ENCODE peak calls at places on chromosomes 2 and 18, in seven cellular contexts. One of them, this sample, is unnamed.

GRCh38 chr2:29920130-29920577 is 1.2 kb downstream of the ALK start:
- DNase-seq in NCI-H1092 treated with DMSO at 0.1 percent for 48 hours: no peak
- DNase-seq in T-helper 2 cell: peak; percentile 8
- DNase-seq in activated CD8-positive, alpha-beta memory T cell treated with anti-CD3 and anti-CD28 coated beads, Interleukin-2, amount 50 U/mL, for 48 hours: peak; percentile 86
- DNase-seq in activated T-cell treated with anti-CD3 and anti-CD28 coated beads, Interleukin-2, amount 50 U/mL, for 72 hours: peak; percentile 70
- DNase-seq in GM03348: peak; percentile 67
- DNase-seq in hypothalamus: peak; percentile 60
- DNase-seq in this sample: peak; percentile 26

GRCh38 chr18:31511098-31511497 is 13.1 kb downstream of the DSG2 start:
- DNase-seq in NCI-H1092 treated with DMSO at 0.1 percent for 48 hours: no peak
- DNase-seq in hypothalamus: no peak
- DNase-seq in GM03348: no peak
- DNase-seq in activated T-cell treated with anti-CD3 and anti-CD28 coated beads, Interleukin-2, amount 50 U/mL, for 72 hours: no peak
- DNase-seq in activated CD8-positive, alpha-beta memory T cell treated with anti-CD3 and anti-CD28 coated beads, Interleukin-2, amount 50 U/mL, for 48 hours: no peak
- DNase-seq in T-helper 2 cell: no peak
- DNase-seq in this sample: no peak

GRCh38 chr2:162328424-162329157 is 10.1 kb upstream of the IFIH1 start:
- DNase-seq in activated CD8-positive, alpha-beta memory T cell treated with anti-CD3 and anti-CD28 coated beads, Interleukin-2, amount 50 U/mL, for 48 hours: no peak
- DNase-seq in hypothalamus: no peak
- DNase-seq in T-helper 2 cell: no peak
- DNase-seq in GM03348: no peak
- DNase-seq in activated T-cell treated with anti-CD3 and anti-CD28 coated beads, Interleukin-2, amount 50 U/mL, for 72 hours: no peak
- DNase-seq in NCI-H1092 treated with DMSO at 0.1 percent for 48 hours: no peak
- DNase-seq in this sample: no peak

GRCh38 chr2:10514287-10514686 is 66.2 kb upstream of the ODC1 start:
- DNase-seq in activated T-cell treated with anti-CD3 and anti-CD28 coated beads, Interleukin-2, amount 50 U/mL, for 72 hours: no peak
- DNase-seq in NCI-H1092 treated with DMSO at 0.1 percent for 48 hours: no peak
- DNase-seq in hypothalamus: no peak
- DNase-seq in T-helper 2 cell: no peak
- DNase-seq in GM03348: no peak
- DNase-seq in activated CD8-positive, alpha-beta memory T cell treated with anti-CD3 and anti-CD28 coated beads, Interleukin-2, amount 50 U/mL, for 48 hours: peak; percentile 28
- DNase-seq in this sample: no peak

GRCh38 chr2:121199281-121200010 is 85.6 kb downstream of the TFCP2L1 start:
- DNase-seq in GM03348: no peak
- DNase-seq in activated T-cell treated with anti-CD3 and anti-CD28 coated beads, Interleukin-2, amount 50 U/mL, for 72 hours: no peak
- DNase-seq in hypothalamus: no peak
- DNase-seq in T-helper 2 cell: no peak
- DNase-seq in activated CD8-positive, alpha-beta memory T cell treated with anti-CD3 and anti-CD28 coated beads, Interleukin-2, amount 50 U/mL, for 48 hours: no peak
- DNase-seq in NCI-H1092 treated with DMSO at 0.1 percent for 48 hours: no peak
- DNase-seq in this sample: no peak

GRCh38 chr2:84375020-84375419 is 84.1 kb downstream of the SUCLG1 start:
- DNase-seq in activated CD8-positive, alpha-beta memory T cell treated with anti-CD3 and anti-CD28 coated beads, Interleukin-2, amount 50 U/mL, for 48 hours: no peak
- DNase-seq in GM03348: no peak
- DNase-seq in NCI-H1092 treated with DMSO at 0.1 percent for 48 hours: no peak
- DNase-seq in activated T-cell treated with anti-CD3 and anti-CD28 coated beads, Interleukin-2, amount 50 U/mL, for 72 hours: no peak
- DNase-seq in T-helper 2 cell: no peak
- DNase-seq in hypothalamus: no peak
- DNase-seq in this sample: no peak

GRCh38 chr2:3914243-3914642 is 210.9 kb downstream of the DCDC2C start:
- DNase-seq in activated CD8-positive, alpha-beta memory T cell treated with anti-CD3 and anti-CD28 coated beads, Interleukin-2, amount 50 U/mL, for 48 hours: no peak
- DNase-seq in NCI-H1092 treated with DMSO at 0.1 percent for 48 hours: no peak
- DNase-seq in T-helper 2 cell: no peak
- DNase-seq in GM03348: no peak
- DNase-seq in hypothalamus: no peak
- DNase-seq in activated T-cell treated with anti-CD3 and anti-CD28 coated beads, Interleukin-2, amount 50 U/mL, for 72 hours: no peak
- DNase-seq in this sample: no peak

GRCh38 chr2:1238571-1239138 is 174.6 kb upstream of the TPO start:
- DNase-seq in hypothalamus: no peak
- DNase-seq in NCI-H1092 treated with DMSO at 0.1 percent for 48 hours: no peak
- DNase-seq in activated T-cell treated with anti-CD3 and anti-CD28 coated beads, Interleukin-2, amount 50 U/mL, for 72 hours: no peak
- DNase-seq in T-helper 2 cell: no peak
- DNase-seq in GM03348: no peak
- DNase-seq in activated CD8-positive, alpha-beta memory T cell treated with anti-CD3 and anti-CD28 coated beads, Interleukin-2, amount 50 U/mL, for 48 hours: no peak
- DNase-seq in this sample: no peak

GRCh38 chr2:97967216-97967592 is 28.5 kb downstream of the TMEM131 start:
- DNase-seq in hypothalamus: no peak
- DNase-seq in T-helper 2 cell: no peak
- DNase-seq in GM03348: no peak
- DNase-seq in activated CD8-positive, alpha-beta memory T cell treated with anti-CD3 and anti-CD28 coated beads, Interleukin-2, amount 50 U/mL, for 48 hours: no peak
- DNase-seq in NCI-H1092 treated with DMSO at 0.1 percent for 48 hours: no peak
- DNase-seq in activated T-cell treated with anti-CD3 and anti-CD28 coated beads, Interleukin-2, amount 50 U/mL, for 72 hours: no peak
- DNase-seq in this sample: no peak

GRCh38 chr18:73908323-73908722 is 239.3 kb downstream of the FBXO15 start:
- DNase-seq in T-helper 2 cell: no peak
- DNase-seq in activated CD8-positive, alpha-beta memory T cell treated with anti-CD3 and anti-CD28 coated beads, Interleukin-2, amount 50 U/mL, for 48 hours: no peak
- DNase-seq in activated T-cell treated with anti-CD3 and anti-CD28 coated beads, Interleukin-2, amount 50 U/mL, for 72 hours: no peak
- DNase-seq in hypothalamus: no peak
- DNase-seq in GM03348: peak; percentile 61
- DNase-seq in NCI-H1092 treated with DMSO at 0.1 percent for 48 hours: no peak
- DNase-seq in this sample: no peak

GRCh38 chr2:64770781-64771334 is 117.1 kb upstream of the SERTAD2 start:
- DNase-seq in GM03348: peak; percentile 87
- DNase-seq in activated T-cell treated with anti-CD3 and anti-CD28 coated beads, Interleukin-2, amount 50 U/mL, for 72 hours: no peak
- DNase-seq in hypothalamus: no peak
- DNase-seq in NCI-H1092 treated with DMSO at 0.1 percent for 48 hours: no peak
- DNase-seq in T-helper 2 cell: no peak
- DNase-seq in activated CD8-positive, alpha-beta memory T cell treated with anti-CD3 and anti-CD28 coated beads, Interleukin-2, amount 50 U/mL, for 48 hours: no peak
- DNase-seq in this sample: no peak

GRCh38 chr2:177842243-177842642 is 230.3 kb downstream of the PDE11A start:
- DNase-seq in NCI-H1092 treated with DMSO at 0.1 percent for 48 hours: no peak
- DNase-seq in GM03348: no peak
- DNase-seq in activated T-cell treated with anti-CD3 and anti-CD28 coated beads, Interleukin-2, amount 50 U/mL, for 72 hours: no peak
- DNase-seq in T-helper 2 cell: no peak
- DNase-seq in hypothalamus: no peak
- DNase-seq in activated CD8-positive, alpha-beta memory T cell treated with anti-CD3 and anti-CD28 coated beads, Interleukin-2, amount 50 U/mL, for 48 hours: no peak
- DNase-seq in this sample: no peak

GRCh38 chr2:150376627-150377335 is 110.7 kb downstream of the RND3 start:
- DNase-seq in activated T-cell treated with anti-CD3 and anti-CD28 coated beads, Interleukin-2, amount 50 U/mL, for 72 hours: no peak
- DNase-seq in activated CD8-positive, alpha-beta memory T cell treated with anti-CD3 and anti-CD28 coated beads, Interleukin-2, amount 50 U/mL, for 48 hours: no peak
- DNase-seq in GM03348: no peak
- DNase-seq in NCI-H1092 treated with DMSO at 0.1 percent for 48 hours: no peak
- DNase-seq in T-helper 2 cell: no peak
- DNase-seq in hypothalamus: no peak
- DNase-seq in this sample: no peak

GRCh38 chr18:58838165-58838860 is 26.4 kb upstream of the ZNF532 start:
- DNase-seq in GM03348: no peak
- DNase-seq in NCI-H1092 treated with DMSO at 0.1 percent for 48 hours: no peak
- DNase-seq in activated CD8-positive, alpha-beta memory T cell treated with anti-CD3 and anti-CD28 coated beads, Interleukin-2, amount 50 U/mL, for 48 hours: no peak
- DNase-seq in activated T-cell treated with anti-CD3 and anti-CD28 coated beads, Interleukin-2, amount 50 U/mL, for 72 hours: no peak
- DNase-seq in hypothalamus: no peak
- DNase-seq in T-helper 2 cell: no peak
- DNase-seq in this sample: no peak

GRCh38 chr2:205640713-205641112 is 41.6 kb upstream of the NRP2 start:
- DNase-seq in hypothalamus: no peak
- DNase-seq in activated CD8-positive, alpha-beta memory T cell treated with anti-CD3 and anti-CD28 coated beads, Interleukin-2, amount 50 U/mL, for 48 hours: no peak
- DNase-seq in activated T-cell treated with anti-CD3 and anti-CD28 coated beads, Interleukin-2, amount 50 U/mL, for 72 hours: no peak
- DNase-seq in T-helper 2 cell: no peak
- DNase-seq in NCI-H1092 treated with DMSO at 0.1 percent for 48 hours: no peak
- DNase-seq in GM03348: no peak
- DNase-seq in this sample: no peak

GRCh38 chr18:32379891-32380290 is 90.8 kb downstream of the GAREM1 start:
- DNase-seq in hypothalamus: no peak
- DNase-seq in activated CD8-positive, alpha-beta memory T cell treated with anti-CD3 and anti-CD28 coated beads, Interleukin-2, amount 50 U/mL, for 48 hours: no peak
- DNase-seq in GM03348: no peak
- DNase-seq in NCI-H1092 treated with DMSO at 0.1 percent for 48 hours: no peak
- DNase-seq in activated T-cell treated with anti-CD3 and anti-CD28 coated beads, Interleukin-2, amount 50 U/mL, for 72 hours: no peak
- DNase-seq in T-helper 2 cell: no peak
- DNase-seq in this sample: no peak

GRCh38 chr2:190637903-190638618 is 10.8 kb upstream of the NAB1 start:
- DNase-seq in GM03348: no peak
- DNase-seq in hypothalamus: peak; percentile 67
- DNase-seq in activated T-cell treated with anti-CD3 and anti-CD28 coated beads, Interleukin-2, amount 50 U/mL, for 72 hours: no peak
- DNase-seq in T-helper 2 cell: no peak
- DNase-seq in NCI-H1092 treated with DMSO at 0.1 percent for 48 hours: peak; percentile 11
- DNase-seq in activated CD8-positive, alpha-beta memory T cell treated with anti-CD3 and anti-CD28 coated beads, Interleukin-2, amount 50 U/mL, for 48 hours: no peak
- DNase-seq in this sample: peak; percentile 14

GRCh38 chr2:67065046-67065445 is 332.1 kb upstream of the ETAA1 start:
- DNase-seq in activated T-cell treated with anti-CD3 and anti-CD28 coated beads, Interleukin-2, amount 50 U/mL, for 72 hours: no peak
- DNase-seq in hypothalamus: no peak
- DNase-seq in GM03348: no peak
- DNase-seq in T-helper 2 cell: no peak
- DNase-seq in activated CD8-positive, alpha-beta memory T cell treated with anti-CD3 and anti-CD28 coated beads, Interleukin-2, amount 50 U/mL, for 48 hours: no peak
- DNase-seq in NCI-H1092 treated with DMSO at 0.1 percent for 48 hours: no peak
- DNase-seq in this sample: no peak

GRCh38 chr2:119826370-119826961 is 66.7 kb downstream of the PTPN4 start:
- DNase-seq in activated T-cell treated with anti-CD3 and anti-CD28 coated beads, Interleukin-2, amount 50 U/mL, for 72 hours: peak; percentile 30
- DNase-seq in activated CD8-positive, alpha-beta memory T cell treated with anti-CD3 and anti-CD28 coated beads, Interleukin-2, amount 50 U/mL, for 48 hours: no peak
- DNase-seq in NCI-H1092 treated with DMSO at 0.1 percent for 48 hours: peak; percentile 1
- DNase-seq in T-helper 2 cell: no peak
- DNase-seq in GM03348: peak; percentile 14
- DNase-seq in hypothalamus: peak; percentile 6
- DNase-seq in this sample: no peak

GRCh38 chr2:98148968-98149697 is 62.2 kb downstream of the VWA3B start:
- DNase-seq in NCI-H1092 treated with DMSO at 0.1 percent for 48 hours: peak; percentile 46
- DNase-seq in T-helper 2 cell: no peak
- DNase-seq in activated CD8-positive, alpha-beta memory T cell treated with anti-CD3 and anti-CD28 coated beads, Interleukin-2, amount 50 U/mL, for 48 hours: no peak
- DNase-seq in activated T-cell treated with anti-CD3 and anti-CD28 coated beads, Interleukin-2, amount 50 U/mL, for 72 hours: peak; percentile 6
- DNase-seq in GM03348: peak; percentile 67
- DNase-seq in hypothalamus: peak; percentile 29
- DNase-seq in this sample: no peak

GRCh38 chr2:45748239-45748638 is 96.8 kb downstream of the PRKCE start:
- DNase-seq in hypothalamus: no peak
- DNase-seq in activated CD8-positive, alpha-beta memory T cell treated with anti-CD3 and anti-CD28 coated beads, Interleukin-2, amount 50 U/mL, for 48 hours: no peak
- DNase-seq in T-helper 2 cell: no peak
- DNase-seq in GM03348: peak; percentile 86
- DNase-seq in activated T-cell treated with anti-CD3 and anti-CD28 coated beads, Interleukin-2, amount 50 U/mL, for 72 hours: no peak
- DNase-seq in NCI-H1092 treated with DMSO at 0.1 percent for 48 hours: no peak
- DNase-seq in this sample: no peak

GRCh38 chr2:191112448-191112901 is 38.3 kb downstream of the STAT4 start:
- DNase-seq in activated T-cell treated with anti-CD3 and anti-CD28 coated beads, Interleukin-2, amount 50 U/mL, for 72 hours: no peak
- DNase-seq in T-helper 2 cell: no peak
- DNase-seq in hypothalamus: no peak
- DNase-seq in NCI-H1092 treated with DMSO at 0.1 percent for 48 hours: no peak
- DNase-seq in GM03348: no peak
- DNase-seq in activated CD8-positive, alpha-beta memory T cell treated with anti-CD3 and anti-CD28 coated beads, Interleukin-2, amount 50 U/mL, for 48 hours: no peak
- DNase-seq in this sample: no peak

GRCh38 chr2:200787351-200788128 is 24.2 kb upstream of the BZW1 start:
- DNase-seq in hypothalamus: no peak
- DNase-seq in activated CD8-positive, alpha-beta memory T cell treated with anti-CD3 and anti-CD28 coated beads, Interleukin-2, amount 50 U/mL, for 48 hours: no peak
- DNase-seq in activated T-cell treated with anti-CD3 and anti-CD28 coated beads, Interleukin-2, amount 50 U/mL, for 72 hours: no peak
- DNase-seq in GM03348: peak; percentile 59
- DNase-seq in T-helper 2 cell: no peak
- DNase-seq in NCI-H1092 treated with DMSO at 0.1 percent for 48 hours: no peak
- DNase-seq in this sample: no peak

GRCh38 chr2:119282139-119282965 is 58.7 kb downstream of the STEAP3 start:
- DNase-seq in GM03348: no peak
- DNase-seq in activated CD8-positive, alpha-beta memory T cell treated with anti-CD3 and anti-CD28 coated beads, Interleukin-2, amount 50 U/mL, for 48 hours: no peak
- DNase-seq in T-helper 2 cell: no peak
- DNase-seq in NCI-H1092 treated with DMSO at 0.1 percent for 48 hours: no peak
- DNase-seq in hypothalamus: no peak
- DNase-seq in activated T-cell treated with anti-CD3 and anti-CD28 coated beads, Interleukin-2, amount 50 U/mL, for 72 hours: no peak
- DNase-seq in this sample: no peak

GRCh38 chr2:94873362-94874276 is 2.4 kb downstream of the TEKT4 start:
- DNase-seq in GM03348: no peak
- DNase-seq in activated T-cell treated with anti-CD3 and anti-CD28 coated beads, Interleukin-2, amount 50 U/mL, for 72 hours: no peak
- DNase-seq in activated CD8-positive, alpha-beta memory T cell treated with anti-CD3 and anti-CD28 coated beads, Interleukin-2, amount 50 U/mL, for 48 hours: peak; percentile 48
- DNase-seq in hypothalamus: no peak
- DNase-seq in T-helper 2 cell: no peak
- DNase-seq in NCI-H1092 treated with DMSO at 0.1 percent for 48 hours: no peak
- DNase-seq in this sample: no peak

GRCh38 chr2:103526757-103527156 is 764.9 kb downstream of the TMEM182 start:
- DNase-seq in hypothalamus: no peak
- DNase-seq in activated T-cell treated with anti-CD3 and anti-CD28 coated beads, Interleukin-2, amount 50 U/mL, for 72 hours: no peak
- DNase-seq in activated CD8-positive, alpha-beta memory T cell treated with anti-CD3 and anti-CD28 coated beads, Interleukin-2, amount 50 U/mL, for 48 hours: no peak
- DNase-seq in GM03348: no peak
- DNase-seq in NCI-H1092 treated with DMSO at 0.1 percent for 48 hours: no peak
- DNase-seq in T-helper 2 cell: no peak
- DNase-seq in this sample: no peak

GRCh38 chr2:14514001-14514400 is 118.5 kb upstream of the LRATD1 start:
- DNase-seq in hypothalamus: no peak
- DNase-seq in activated CD8-positive, alpha-beta memory T cell treated with anti-CD3 and anti-CD28 coated beads, Interleukin-2, amount 50 U/mL, for 48 hours: no peak
- DNase-seq in GM03348: peak; percentile 25
- DNase-seq in T-helper 2 cell: no peak
- DNase-seq in NCI-H1092 treated with DMSO at 0.1 percent for 48 hours: no peak
- DNase-seq in activated T-cell treated with anti-CD3 and anti-CD28 coated beads, Interleukin-2, amount 50 U/mL, for 72 hours: no peak
- DNase-seq in this sample: no peak

GRCh38 chr2:10266133-10266620 is 36.5 kb upstream of the HPCAL1 start:
- DNase-seq in NCI-H1092 treated with DMSO at 0.1 percent for 48 hours: no peak
- DNase-seq in activated T-cell treated with anti-CD3 and anti-CD28 coated beads, Interleukin-2, amount 50 U/mL, for 72 hours: no peak
- DNase-seq in T-helper 2 cell: no peak
- DNase-seq in activated CD8-positive, alpha-beta memory T cell treated with anti-CD3 and anti-CD28 coated beads, Interleukin-2, amount 50 U/mL, for 48 hours: no peak
- DNase-seq in GM03348: peak; percentile 53
- DNase-seq in hypothalamus: no peak
- DNase-seq in this sample: no peak

GRCh38 chr2:172429351-172429968 is 2.1 kb downstream of the ITGA6 start:
- DNase-seq in hypothalamus: no peak
- DNase-seq in activated T-cell treated with anti-CD3 and anti-CD28 coated beads, Interleukin-2, amount 50 U/mL, for 72 hours: no peak
- DNase-seq in NCI-H1092 treated with DMSO at 0.1 percent for 48 hours: no peak
- DNase-seq in GM03348: peak; percentile 20
- DNase-seq in T-helper 2 cell: no peak
- DNase-seq in activated CD8-positive, alpha-beta memory T cell treated with anti-CD3 and anti-CD28 coated beads, Interleukin-2, amount 50 U/mL, for 48 hours: no peak
- DNase-seq in this sample: no peak

GRCh38 chr18:26875040-26875654 is 9.6 kb upstream of the AQP4 start:
- DNase-seq in GM03348: no peak
- DNase-seq in T-helper 2 cell: no peak
- DNase-seq in activated T-cell treated with anti-CD3 and anti-CD28 coated beads, Interleukin-2, amount 50 U/mL, for 72 hours: no peak
- DNase-seq in activated CD8-positive, alpha-beta memory T cell treated with anti-CD3 and anti-CD28 coated beads, Interleukin-2, amount 50 U/mL, for 48 hours: no peak
- DNase-seq in NCI-H1092 treated with DMSO at 0.1 percent for 48 hours: no peak
- DNase-seq in hypothalamus: no peak
- DNase-seq in this sample: no peak

GRCh38 chr2:200795044-200795443 is 16.7 kb upstream of the BZW1 start:
- DNase-seq in T-helper 2 cell: no peak
- DNase-seq in NCI-H1092 treated with DMSO at 0.1 percent for 48 hours: no peak
- DNase-seq in activated T-cell treated with anti-CD3 and anti-CD28 coated beads, Interleukin-2, amount 50 U/mL, for 72 hours: no peak
- DNase-seq in GM03348: no peak
- DNase-seq in activated CD8-positive, alpha-beta memory T cell treated with anti-CD3 and anti-CD28 coated beads, Interleukin-2, amount 50 U/mL, for 48 hours: no peak
- DNase-seq in hypothalamus: no peak
- DNase-seq in this sample: no peak

GRCh38 chr2:172427256-172427989 is at the start of gene ITGA6:
- DNase-seq in activated T-cell treated with anti-CD3 and anti-CD28 coated beads, Interleukin-2, amount 50 U/mL, for 72 hours: peak; percentile 78
- DNase-seq in GM03348: peak; percentile 88
- DNase-seq in NCI-H1092 treated with DMSO at 0.1 percent for 48 hours: peak; percentile 39
- DNase-seq in hypothalamus: peak; percentile 84
- DNase-seq in T-helper 2 cell: peak; percentile 54
- DNase-seq in activated CD8-positive, alpha-beta memory T cell treated with anti-CD3 and anti-CD28 coated beads, Interleukin-2, amount 50 U/mL, for 48 hours: peak; percentile 79
- DNase-seq in this sample: peak; percentile 27

GRCh38 chr2:200765139-200765951 is 46.4 kb upstream of the BZW1 start:
- DNase-seq in activated T-cell treated with anti-CD3 and anti-CD28 coated beads, Interleukin-2, amount 50 U/mL, for 72 hours: peak; percentile 68
- DNase-seq in activated CD8-positive, alpha-beta memory T cell treated with anti-CD3 and anti-CD28 coated beads, Interleukin-2, amount 50 U/mL, for 48 hours: peak; percentile 77
- DNase-seq in T-helper 2 cell: no peak
- DNase-seq in hypothalamus: no peak
- DNase-seq in NCI-H1092 treated with DMSO at 0.1 percent for 48 hours: no peak
- DNase-seq in GM03348: peak; percentile 69
- DNase-seq in this sample: no peak

GRCh38 chr2:150042844-150043503 is 444.5 kb downstream of the RND3 start:
- DNase-seq in T-helper 2 cell: no peak
- DNase-seq in GM03348: no peak
- DNase-seq in activated T-cell treated with anti-CD3 and anti-CD28 coated beads, Interleukin-2, amount 50 U/mL, for 72 hours: no peak
- DNase-seq in NCI-H1092 treated with DMSO at 0.1 percent for 48 hours: peak; percentile 18
- DNase-seq in hypothalamus: no peak
- DNase-seq in activated CD8-positive, alpha-beta memory T cell treated with anti-CD3 and anti-CD28 coated beads, Interleukin-2, amount 50 U/mL, for 48 hours: no peak
- DNase-seq in this sample: no peak

GRCh38 chr2:215136669-215137328 is 1.6 kb downstream of the ABCA12 start:
- DNase-seq in hypothalamus: no peak
- DNase-seq in GM03348: no peak
- DNase-seq in T-helper 2 cell: no peak
- DNase-seq in NCI-H1092 treated with DMSO at 0.1 percent for 48 hours: no peak
- DNase-seq in activated T-cell treated with anti-CD3 and anti-CD28 coated beads, Interleukin-2, amount 50 U/mL, for 72 hours: peak; percentile 43
- DNase-seq in activated CD8-positive, alpha-beta memory T cell treated with anti-CD3 and anti-CD28 coated beads, Interleukin-2, amount 50 U/mL, for 48 hours: no peak
- DNase-seq in this sample: no peak

GRCh38 chr18:58660915-58661314 is 10.3 kb upstream of the MALT1 start:
- DNase-seq in activated T-cell treated with anti-CD3 and anti-CD28 coated beads, Interleukin-2, amount 50 U/mL, for 72 hours: no peak
- DNase-seq in NCI-H1092 treated with DMSO at 0.1 percent for 48 hours: no peak
- DNase-seq in activated CD8-positive, alpha-beta memory T cell treated with anti-CD3 and anti-CD28 coated beads, Interleukin-2, amount 50 U/mL, for 48 hours: no peak
- DNase-seq in hypothalamus: no peak
- DNase-seq in GM03348: no peak
- DNase-seq in T-helper 2 cell: no peak
- DNase-seq in this sample: no peak

GRCh38 chr2:152847067-152847466 is 128.6 kb downstream of the ARL6IP6 start:
- DNase-seq in activated CD8-positive, alpha-beta memory T cell treated with anti-CD3 and anti-CD28 coated beads, Interleukin-2, amount 50 U/mL, for 48 hours: no peak
- DNase-seq in T-helper 2 cell: no peak
- DNase-seq in NCI-H1092 treated with DMSO at 0.1 percent for 48 hours: no peak
- DNase-seq in GM03348: peak; percentile 78
- DNase-seq in hypothalamus: no peak
- DNase-seq in activated T-cell treated with anti-CD3 and anti-CD28 coated beads, Interleukin-2, amount 50 U/mL, for 72 hours: no peak
- DNase-seq in this sample: no peak

GRCh38 chr2:120503206-120503792 is 157.4 kb downstream of the INHBB start:
- DNase-seq in GM03348: no peak
- DNase-seq in activated CD8-positive, alpha-beta memory T cell treated with anti-CD3 and anti-CD28 coated beads, Interleukin-2, amount 50 U/mL, for 48 hours: no peak
- DNase-seq in activated T-cell treated with anti-CD3 and anti-CD28 coated beads, Interleukin-2, amount 50 U/mL, for 72 hours: no peak
- DNase-seq in hypothalamus: no peak
- DNase-seq in NCI-H1092 treated with DMSO at 0.1 percent for 48 hours: no peak
- DNase-seq in T-helper 2 cell: no peak
- DNase-seq in this sample: no peak